ENCODE peak calls at places on chromosomes 3 and 15, in six cellular contexts. Z is K562, U is A549, L is GM12878, D is NB4, T is endothelial cell of umbilical vein. W is an unnamed sample.

GRCh38 chr3:14363976-14364375 is 38.4 kb upstream of the SLC6A6 start:
- DNase-seq in U (no peak), D (no peak), T (no peak), Z (no peak), L (no peak), W (no peak)

GRCh38 chr3:133663569-133664313 is 2.0 kb upstream of the TOPBP1 start:
- DNase-seq in D (peak), U (peak), L (no peak), T (peak), Z (peak), W (peak)

GRCh38 chr15:60858511-60859085 is 370.5 kb downstream of the RORA start:
- DNase-seq in U (no peak), L (no peak), Z (no peak), T (no peak), D (no peak), W (no peak)

GRCh38 chr3:59641169-59641914 is 591.5 kb upstream of the CFAP20DC start:
- DNase-seq in L (no peak), T (no peak), Z (no peak), D (no peak), U (no peak), W (no peak)

GRCh38 chr15:72958634-72959033 is 93.6 kb upstream of the NEO1 start:
- DNase-seq in D (no peak), Z (no peak), U (no peak), T (no peak), L (no peak), W (no peak)

GRCh38 chr15:72890043-72890442 is 106.5 kb upstream of the ADPGK start:
- DNase-seq in T (no peak), Z (no peak), L (no peak), D (no peak), U (no peak), W (no peak)

GRCh38 chr3:147945968-147946519 is 536.9 kb downstream of the ZIC1 start:
- DNase-seq in D (peak), L (peak), T (peak), U (peak), Z (no peak), W (peak)

GRCh38 chr3:50572158-50572557 is 2.8 kb downstream of the HEMK1 start:
- DNase-seq in U (peak), T (peak), L (no peak), D (peak), Z (peak), W (peak)

GRCh38 chr15:89824607-89824867 is 9.9 kb upstream of the ANPEP start:
- DNase-seq in Z (no peak), D (no peak), L (no peak), T (no peak), U (no peak), W (no peak)

GRCh38 chr3:42880601-42881451 is 5.1 kb upstream of the CYP8B1 start:
- DNase-seq in Z (peak), L (peak), D (peak), U (peak), T (peak), W (peak)

GRCh38 chr3:192772495-192772894 is 45.2 kb upstream of the FGF12 start:
- DNase-seq in U (no peak), T (peak), D (peak), L (no peak), Z (no peak), W (peak)
- TF ChIP-seq MYC in U (no peak), T (no peak), D (no peak), L (no peak), Z (no peak), W (no peak)

GRCh38 chr3:174346571-174346970 is 512.6 kb upstream of the NAALADL2 start:
- DNase-seq in U (no peak), Z (no peak), T (no peak), L (no peak), D (no peak), W (no peak)

GRCh38 chr3:174342206-174342605 is 516.9 kb upstream of the NAALADL2 start:
- DNase-seq in T (no peak), D (no peak), L (no peak), U (no peak), Z (no peak), W (no peak)

GRCh38 chr3:174337227-174337626 is 521.9 kb upstream of the NAALADL2 start:
- DNase-seq in T (peak), Z (no peak), D (peak), U (no peak), L (no peak), W (no peak)

GRCh38 chr3:174341014-174341413 is 518.1 kb upstream of the NAALADL2 start:
- DNase-seq in T (no peak), D (no peak), U (no peak), L (no peak), Z (no peak), W (no peak)

GRCh38 chr3:174342941-174343431 is 516.1 kb upstream of the NAALADL2 start:
- DNase-seq in Z (no peak), L (no peak), T (no peak), D (no peak), U (no peak), W (no peak)
- TF ChIP-seq MYC in Z (no peak), L (no peak), T (no peak), D (no peak), U (no peak), W (no peak)

GRCh38 chr3:187130346-187131066 is 8.8 kb downstream of the RPL39L start:
- DNase-seq in U (no peak), L (no peak), D (no peak), T (peak), Z (no peak), W (no peak)
- TF ChIP-seq MYC in U (no peak), L (no peak), D (no peak), T (no peak), Z (no peak), W (no peak)

GRCh38 chr3:194049394-194049793 is 86.6 kb upstream of the HES1 start:
- DNase-seq in D (no peak), Z (no peak), L (no peak), T (no peak), U (no peak), W (no peak)

GRCh38 chr3:194043516-194043915 is 92.4 kb upstream of the HES1 start:
- DNase-seq in D (no peak), T (peak), L (no peak), Z (peak), U (no peak), W (no peak)

GRCh38 chr3:194045919-194046318 is 90.0 kb upstream of the HES1 start:
- DNase-seq in Z (no peak), U (no peak), D (no peak), L (no peak), T (no peak), W (no peak)

GRCh38 chr3:194045289-194045688 is 90.7 kb upstream of the HES1 start:
- DNase-seq in T (no peak), D (no peak), L (peak), Z (no peak), U (no peak), W (no peak)

DNA sequence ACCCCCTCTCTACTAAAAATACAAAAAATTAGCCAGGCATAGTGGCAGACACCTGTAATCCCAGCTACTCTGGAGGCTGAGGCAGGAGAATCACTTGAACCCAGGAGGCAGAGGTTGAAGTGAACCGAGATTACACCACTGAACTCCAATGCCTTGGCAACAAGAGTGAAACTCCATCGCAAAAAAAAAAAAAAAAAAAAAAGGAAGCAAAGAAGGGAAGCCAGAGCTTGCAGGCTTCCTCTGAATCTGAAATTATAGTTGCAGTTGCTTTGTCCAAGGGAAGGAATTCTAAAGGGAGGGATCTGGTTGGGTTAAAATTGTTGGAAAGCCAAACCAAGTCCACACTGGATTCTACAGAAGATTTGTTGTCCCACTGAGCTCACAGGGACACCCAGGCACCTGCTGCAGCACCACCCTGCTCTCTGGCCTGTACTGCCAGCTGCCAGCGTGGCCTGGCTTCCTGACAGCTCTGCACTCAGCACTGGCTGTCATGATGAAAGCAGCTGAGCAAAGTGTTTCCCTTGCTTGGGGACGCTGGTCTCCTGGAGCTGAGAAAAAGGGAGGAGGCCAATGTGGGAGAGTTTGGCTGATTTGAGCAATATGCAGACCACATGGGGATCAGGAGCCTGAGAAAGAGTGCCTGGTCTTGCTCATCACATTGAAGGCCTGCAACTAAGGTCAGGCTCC is 88.8 kb upstream of the HES1 start:
- DNase-seq in L (no peak), U (no peak), D (peak), T (peak), Z (no peak), W (no peak)
- TF ChIP-seq MYC in L (no peak), U (no peak), D (peak), T (no peak), Z (no peak), W (no peak)

GRCh38 chr3:152930516-152930915 is 95.6 kb downstream of the P2RY1 start:
- DNase-seq in Z (no peak), U (no peak), T (no peak), L (no peak), D (no peak), W (no peak)
- TF ChIP-seq MYC in Z (no peak), U (no peak), T (no peak), L (no peak), D (no peak), W (no peak)

GRCh38 chr3:23258110-23258509 is 55.0 kb downstream of the UBE2E2 start:
- DNase-seq in T (no peak), D (no peak), Z (no peak), U (no peak), L (no peak), W (no peak)
- TF ChIP-seq MYC in T (no peak), D (no peak), Z (no peak), U (no peak), L (no peak), W (no peak)

GRCh38 chr15:58748787-58749531 is 548 bp downstream of the ADAM10 start:
- DNase-seq in L (no peak), T (peak), D (peak), Z (peak), U (peak), W (peak)
- TF ChIP-seq MYC in L (no peak), T (no peak), D (peak), Z (no peak), U (no peak), W (peak)